ENCODE peak calls at places on chromosome 15, in eight cellular contexts. One of them, this sample, is unnamed.

GRCh38 chr15:60633426-60633968 is 154.6 kb upstream of the ICE2 start:
- DNase-seq in breast epithelium: no peak
- DNase-seq in MM.1S: no peak
- DNase-seq in CD8-positive, alpha-beta memory T cell: no peak
- DNase-seq in IMR-90: no peak
- DNase-seq in left ventricle myocardium inferior: no peak
- DNase-seq in cardiac muscle cell: no peak
- DNase-seq in A549: no peak
- DNase-seq in this sample: no peak

GRCh38 chr15:70268698-70269251 is 171.1 kb upstream of the TLE3 start:
- DNase-seq in breast epithelium: no peak
- DNase-seq in MM.1S: no peak
- DNase-seq in CD8-positive, alpha-beta memory T cell: no peak
- DNase-seq in IMR-90: no peak
- DNase-seq in left ventricle myocardium inferior: no peak
- DNase-seq in cardiac muscle cell: no peak
- DNase-seq in A549: no peak
- DNase-seq in this sample: no peak

GRCh38 chr15:38894260-38894948 is 329.8 kb upstream of the RASGRP1 start:
- DNase-seq in breast epithelium: no peak
- DNase-seq in MM.1S: no peak
- DNase-seq in CD8-positive, alpha-beta memory T cell: no peak
- DNase-seq in IMR-90: peak; percentile 96
- DNase-seq in left ventricle myocardium inferior: no peak
- DNase-seq in cardiac muscle cell: peak; percentile 32
- DNase-seq in A549: peak; percentile 19
- DNase-seq in this sample: peak; percentile 78

GRCh38 chr15:101255615-101256350 is 3.9 kb upstream of the CHSY1 start:
- DNase-seq in breast epithelium: no peak
- DNase-seq in MM.1S: no peak
- DNase-seq in CD8-positive, alpha-beta memory T cell: no peak
- DNase-seq in IMR-90: peak; percentile 92
- DNase-seq in left ventricle myocardium inferior: no peak
- DNase-seq in cardiac muscle cell: peak; percentile 82
- DNase-seq in A549: no peak
- DNase-seq in this sample: no peak

GRCh38 chr15:46897266-46897665 is 820.0 kb upstream of the SEMA6D start:
- DNase-seq in breast epithelium: no peak
- DNase-seq in MM.1S: no peak
- DNase-seq in CD8-positive, alpha-beta memory T cell: no peak
- DNase-seq in IMR-90: no peak
- DNase-seq in left ventricle myocardium inferior: no peak
- DNase-seq in cardiac muscle cell: no peak
- DNase-seq in A549: no peak
- DNase-seq in this sample: no peak

GRCh38 chr15:74950078-74951000 is 6.2 kb downstream of the RPP25 start:
- DNase-seq in breast epithelium: peak; percentile 67
- DNase-seq in MM.1S: peak; percentile 73
- DNase-seq in CD8-positive, alpha-beta memory T cell: peak; percentile 69
- DNase-seq in IMR-90: peak; percentile 67
- DNase-seq in left ventricle myocardium inferior: peak; percentile 41
- DNase-seq in cardiac muscle cell: peak; percentile 78
- DNase-seq in A549: peak; percentile 90
- DNase-seq in this sample: peak; percentile 21

GRCh38 chr15:35874260-35874905 is 328.4 kb upstream of the DPH6 start:
- DNase-seq in breast epithelium: no peak
- DNase-seq in MM.1S: no peak
- DNase-seq in CD8-positive, alpha-beta memory T cell: no peak
- DNase-seq in IMR-90: peak; percentile 93
- DNase-seq in left ventricle myocardium inferior: no peak
- DNase-seq in cardiac muscle cell: no peak
- DNase-seq in A549: peak; percentile 22
- DNase-seq in this sample: peak; percentile 29

GRCh38 chr15:100926258-100926657 is 7.1 kb downstream of the LRRK1 start:
- DNase-seq in breast epithelium: no peak
- DNase-seq in MM.1S: no peak
- DNase-seq in CD8-positive, alpha-beta memory T cell: no peak
- DNase-seq in IMR-90: no peak
- DNase-seq in left ventricle myocardium inferior: no peak
- DNase-seq in cardiac muscle cell: no peak
- DNase-seq in A549: no peak
- DNase-seq in this sample: no peak

GRCh38 chr15:89383635-89384604 is 49.3 kb upstream of the POLG start:
- DNase-seq in breast epithelium: peak; percentile 68
- DNase-seq in MM.1S: no peak
- DNase-seq in CD8-positive, alpha-beta memory T cell: no peak
- DNase-seq in IMR-90: peak; percentile 11
- DNase-seq in left ventricle myocardium inferior: peak; percentile 60
- DNase-seq in cardiac muscle cell: peak; percentile 97
- DNase-seq in A549: no peak
- DNase-seq in this sample: no peak

GRCh38 chr15:78969687-78970349 is 25.0 kb upstream of the CTSH start:
- DNase-seq in breast epithelium: no peak
- DNase-seq in MM.1S: no peak
- DNase-seq in CD8-positive, alpha-beta memory T cell: no peak
- DNase-seq in IMR-90: peak; percentile 43
- DNase-seq in left ventricle myocardium inferior: no peak
- DNase-seq in cardiac muscle cell: no peak
- DNase-seq in A549: no peak
- DNase-seq in this sample: no peak

GRCh38 chr15:66105286-66105984 is 148.1 kb downstream of the MEGF11 start:
- DNase-seq in breast epithelium: no peak
- DNase-seq in MM.1S: no peak
- DNase-seq in CD8-positive, alpha-beta memory T cell: no peak
- DNase-seq in IMR-90: no peak
- DNase-seq in left ventricle myocardium inferior: no peak
- DNase-seq in cardiac muscle cell: no peak
- DNase-seq in A549: no peak
- DNase-seq in this sample: no peak

GRCh38 chr15:57322602-57323250 is 53.6 kb upstream of the CGNL1 start:
- DNase-seq in breast epithelium: no peak
- DNase-seq in MM.1S: no peak
- DNase-seq in CD8-positive, alpha-beta memory T cell: no peak
- DNase-seq in IMR-90: no peak
- DNase-seq in left ventricle myocardium inferior: no peak
- DNase-seq in cardiac muscle cell: no peak
- DNase-seq in A549: no peak
- DNase-seq in this sample: no peak

GRCh38 chr15:38600241-38600640 is 35.6 kb upstream of the RASGRP1 start:
- DNase-seq in breast epithelium: no peak
- DNase-seq in MM.1S: no peak
- DNase-seq in CD8-positive, alpha-beta memory T cell: no peak
- DNase-seq in IMR-90: no peak
- DNase-seq in left ventricle myocardium inferior: no peak
- DNase-seq in cardiac muscle cell: no peak
- DNase-seq in A549: no peak
- DNase-seq in this sample: no peak

GRCh38 chr15:79812536-79812935 is 84.3 kb downstream of the MTHFS start:
- DNase-seq in breast epithelium: no peak
- DNase-seq in MM.1S: no peak
- DNase-seq in CD8-positive, alpha-beta memory T cell: no peak
- DNase-seq in IMR-90: no peak
- DNase-seq in left ventricle myocardium inferior: no peak
- DNase-seq in cardiac muscle cell: no peak
- DNase-seq in A549: no peak
- DNase-seq in this sample: no peak

GRCh38 chr15:28116521-28117488 is 17.7 kb upstream of the OCA2 start:
- DNase-seq in breast epithelium: no peak
- DNase-seq in MM.1S: no peak
- DNase-seq in CD8-positive, alpha-beta memory T cell: no peak
- DNase-seq in IMR-90: no peak
- DNase-seq in left ventricle myocardium inferior: no peak
- DNase-seq in cardiac muscle cell: no peak
- DNase-seq in A549: no peak
- DNase-seq in this sample: no peak

GRCh38 chr15:82709081-82709420 is 624 bp downstream of the AP3B2 start:
- DNase-seq in breast epithelium: no peak
- DNase-seq in MM.1S: no peak
- DNase-seq in CD8-positive, alpha-beta memory T cell: no peak
- DNase-seq in IMR-90: no peak
- DNase-seq in left ventricle myocardium inferior: no peak
- DNase-seq in cardiac muscle cell: no peak
- DNase-seq in A549: no peak
- DNase-seq in this sample: no peak

GRCh38 chr15:64521726-64522164 is 61.4 kb downstream of the ZNF609 start:
- DNase-seq in breast epithelium: peak; percentile 59
- DNase-seq in MM.1S: no peak
- DNase-seq in CD8-positive, alpha-beta memory T cell: no peak
- DNase-seq in IMR-90: peak; percentile 49
- DNase-seq in left ventricle myocardium inferior: peak; percentile 44
- DNase-seq in cardiac muscle cell: peak; percentile 55
- DNase-seq in A549: peak; percentile 30
- DNase-seq in this sample: no peak

GRCh38 chr15:36130641-36131310 is 448.6 kb upstream of the CDIN1 start:
- DNase-seq in breast epithelium: no peak
- DNase-seq in MM.1S: no peak
- DNase-seq in CD8-positive, alpha-beta memory T cell: no peak
- DNase-seq in IMR-90: no peak
- DNase-seq in left ventricle myocardium inferior: no peak
- DNase-seq in cardiac muscle cell: no peak
- DNase-seq in A549: no peak
- DNase-seq in this sample: no peak

GRCh38 chr15:82132116-82132515 is 86.3 kb upstream of the MEX3B start:
- DNase-seq in breast epithelium: no peak
- DNase-seq in MM.1S: no peak
- DNase-seq in CD8-positive, alpha-beta memory T cell: no peak
- DNase-seq in IMR-90: peak; percentile 47
- DNase-seq in left ventricle myocardium inferior: no peak
- DNase-seq in cardiac muscle cell: no peak
- DNase-seq in A549: no peak
- DNase-seq in this sample: no peak

GRCh38 chr15:65916664-65917406 is 47.5 kb downstream of the RAB11A start:
- DNase-seq in breast epithelium: peak; percentile 30
- DNase-seq in MM.1S: no peak
- DNase-seq in CD8-positive, alpha-beta memory T cell: no peak
- DNase-seq in IMR-90: peak; percentile 74
- DNase-seq in left ventricle myocardium inferior: peak; percentile 38
- DNase-seq in cardiac muscle cell: peak; percentile 85
- DNase-seq in A549: peak; percentile 82
- DNase-seq in this sample: peak; percentile 24

GRCh38 chr15:43930556-43930955 is 103.8 kb downstream of the WDR76 start:
- DNase-seq in breast epithelium: no peak
- DNase-seq in MM.1S: no peak
- DNase-seq in CD8-positive, alpha-beta memory T cell: no peak
- DNase-seq in IMR-90: no peak
- DNase-seq in left ventricle myocardium inferior: peak; percentile 56
- DNase-seq in cardiac muscle cell: peak; percentile 10
- DNase-seq in A549: no peak
- DNase-seq in this sample: no peak
- H3K27ac ChIP-seq in breast epithelium: no peak overlapping the region
- H3K27ac ChIP-seq in MM.1S: no peak overlapping the region
- H3K27ac ChIP-seq in CD8-positive, alpha-beta memory T cell: no peak overlapping the region
- H3K27ac ChIP-seq in IMR-90: no peak overlapping the region
- H3K27ac ChIP-seq in left ventricle myocardium inferior: peak overlapping the region; percentile 9
- H3K27ac ChIP-seq in cardiac muscle cell: no peak overlapping the region
- H3K27ac ChIP-seq in A549: no peak overlapping the region
- H3K27ac ChIP-seq in this sample: no peak overlapping the region

GRCh38 chr15:98753726-98754125 is 105.4 kb downstream of the IGF1R start:
- DNase-seq in breast epithelium: no peak
- DNase-seq in MM.1S: no peak
- DNase-seq in CD8-positive, alpha-beta memory T cell: no peak
- DNase-seq in IMR-90: no peak
- DNase-seq in left ventricle myocardium inferior: no peak
- DNase-seq in cardiac muscle cell: no peak
- DNase-seq in A549: no peak
- DNase-seq in this sample: no peak
- H3K4me3 ChIP-seq in breast epithelium: peak overlapping the region; percentile 16
- H3K4me3 ChIP-seq in MM.1S: no peak overlapping the region
- H3K4me3 ChIP-seq in CD8-positive, alpha-beta memory T cell: no peak overlapping the region
- H3K4me3 ChIP-seq in IMR-90: peak overlapping the region; percentile 41
- H3K4me3 ChIP-seq in left ventricle myocardium inferior: peak overlapping the region; percentile 50
- H3K4me3 ChIP-seq in cardiac muscle cell: no peak overlapping the region
- H3K4me3 ChIP-seq in A549: peak overlapping the region; percentile 37
- H3K4me3 ChIP-seq in this sample: no peak overlapping the region

GRCh38 chr15:99508807-99509311 is 56.9 kb upstream of the MEF2A start:
- DNase-seq in breast epithelium: no peak
- DNase-seq in MM.1S: no peak
- DNase-seq in CD8-positive, alpha-beta memory T cell: no peak
- DNase-seq in IMR-90: no peak
- DNase-seq in left ventricle myocardium inferior: no peak
- DNase-seq in cardiac muscle cell: no peak
- DNase-seq in A549: no peak
- DNase-seq in this sample: no peak
- H3K27ac ChIP-seq in breast epithelium: no peak overlapping the region
- H3K27ac ChIP-seq in MM.1S: no peak overlapping the region
- H3K27ac ChIP-seq in CD8-positive, alpha-beta memory T cell: no peak overlapping the region
- H3K27ac ChIP-seq in IMR-90: no peak overlapping the region
- H3K27ac ChIP-seq in left ventricle myocardium inferior: peak overlapping the region; percentile 90
- H3K27ac ChIP-seq in cardiac muscle cell: no peak overlapping the region
- H3K27ac ChIP-seq in A549: no peak overlapping the region
- H3K27ac ChIP-seq in this sample: no peak overlapping the region

GRCh38 chr15:92829875-92830274 is 70.2 kb upstream of the CHD2 start:
- DNase-seq in breast epithelium: no peak
- DNase-seq in MM.1S: no peak
- DNase-seq in CD8-positive, alpha-beta memory T cell: no peak
- DNase-seq in IMR-90: no peak
- DNase-seq in left ventricle myocardium inferior: no peak
- DNase-seq in cardiac muscle cell: no peak
- DNase-seq in A549: no peak
- DNase-seq in this sample: no peak

GRCh38 chr15:92831459-92832229 is 68.5 kb upstream of the CHD2 start:
- DNase-seq in breast epithelium: peak; percentile 94
- DNase-seq in MM.1S: peak; percentile 97
- DNase-seq in CD8-positive, alpha-beta memory T cell: peak; percentile 70
- DNase-seq in IMR-90: peak; percentile 95
- DNase-seq in left ventricle myocardium inferior: peak; percentile 94
- DNase-seq in cardiac muscle cell: peak; percentile 97
- DNase-seq in A549: peak; percentile 95
- DNase-seq in this sample: peak; percentile 89

GRCh38 chr15:92832992-92833438 is 67.1 kb upstream of the CHD2 start:
- DNase-seq in breast epithelium: no peak
- DNase-seq in MM.1S: no peak
- DNase-seq in CD8-positive, alpha-beta memory T cell: no peak
- DNase-seq in IMR-90: peak; percentile 59
- DNase-seq in left ventricle myocardium inferior: no peak
- DNase-seq in cardiac muscle cell: no peak
- DNase-seq in A549: no peak
- DNase-seq in this sample: no peak

DNA sequence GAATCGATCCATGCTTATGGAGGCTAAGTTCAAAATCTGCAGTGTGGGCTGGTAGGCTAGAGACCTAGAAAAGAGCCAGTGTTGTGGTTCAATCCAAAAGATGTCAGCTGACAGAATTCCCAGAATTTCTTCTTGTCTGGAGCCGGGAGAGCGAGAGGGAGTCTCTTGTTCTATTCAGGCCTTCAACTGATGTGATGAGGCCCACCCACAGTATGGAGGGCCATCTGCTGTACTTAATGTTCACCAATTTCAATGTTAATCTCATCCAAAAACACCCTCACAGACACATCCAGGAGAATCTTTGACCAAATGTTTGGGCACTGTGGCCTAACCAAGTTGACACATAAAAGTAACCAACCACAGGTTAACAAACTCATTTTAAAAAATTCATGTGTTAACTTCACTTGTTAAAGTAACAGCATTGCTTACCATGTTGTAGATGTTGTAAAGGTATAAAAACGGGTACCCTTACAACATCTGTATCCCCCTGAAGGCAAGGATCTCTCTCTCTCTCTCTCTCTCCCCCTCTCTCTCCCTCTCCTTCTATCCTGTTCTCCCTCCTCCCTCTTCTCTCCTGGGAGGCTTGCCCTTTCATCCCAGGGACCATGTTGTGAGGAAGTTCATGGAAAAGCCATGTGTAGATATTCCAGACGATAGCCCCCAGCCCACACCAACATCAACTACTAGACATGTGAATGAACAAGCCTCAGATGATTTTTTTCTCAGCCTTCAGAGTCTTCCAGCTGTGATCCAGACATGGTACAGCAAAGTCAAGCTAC is 66.4 kb upstream of the CHD2 start:
- DNase-seq in breast epithelium: no peak
- DNase-seq in MM.1S: no peak
- DNase-seq in CD8-positive, alpha-beta memory T cell: no peak
- DNase-seq in IMR-90: no peak
- DNase-seq in left ventricle myocardium inferior: no peak
- DNase-seq in cardiac muscle cell: no peak
- DNase-seq in A549: no peak
- DNase-seq in this sample: no peak
- H3K4me3 ChIP-seq in breast epithelium: no peak overlapping the region
- H3K4me3 ChIP-seq in MM.1S: no peak overlapping the region
- H3K4me3 ChIP-seq in CD8-positive, alpha-beta memory T cell: no peak overlapping the region
- H3K4me3 ChIP-seq in IMR-90: no peak overlapping the region
- H3K4me3 ChIP-seq in left ventricle myocardium inferior: no peak overlapping the region
- H3K4me3 ChIP-seq in cardiac muscle cell: no peak overlapping the region
- H3K4me3 ChIP-seq in A549: no peak overlapping the region
- H3K4me3 ChIP-seq in this sample: no peak overlapping the region

This sample was measured in AG04450.